ENCODE peak calls at places on chromosomes 4 and X, in six cellular contexts. X is cardiac fibroblast, G is AG10803, K is GM06990, L is transverse colon, U is upper lobe of left lung. V is an unnamed sample.

GRCh38 chr4:102620697-102621497 is 119.7 kb downstream of the NFKB1 start:
- DNase-seq in X (peak), G (peak), K (no peak), L (peak), U (peak), V (peak)

GRCh38 chr4:153785830-153786721 is 2.8 kb downstream of the SFRP2 start:
- DNase-seq in X (peak), G (peak), K (no peak), L (no peak), U (no peak), V (no peak)

GRCh38 chr4:7904108-7904516 is 35.5 kb downstream of the AFAP1 start:
- DNase-seq in X (peak), G (peak), K (no peak), L (no peak), U (no peak), V (no peak)

GRCh38 chrX:74788545-74789086 is 136.6 kb downstream of the NEXMIF start:
- DNase-seq in X (no peak), G (no peak), K (no peak), L (no peak), U (no peak), V (no peak)

GRCh38 chr4:89829470-89830138 is 7.4 kb downstream of the SNCA start:
- DNase-seq in X (no peak), G (peak), K (peak), L (peak), U (peak), V (no peak)

GRCh38 chrX:65596270-65596669 is 61.7 kb upstream of the LAS1L start:
- DNase-seq in X (peak), G (peak), K (no peak), L (peak), U (peak), V (no peak)

GRCh38 chr4:80011636-80012236 is 61.3 kb downstream of the ANTXR2 start:
- DNase-seq in X (peak), G (peak), K (no peak), L (no peak), U (no peak), V (no peak)

GRCh38 chrX:121356139-121356849 is 308.9 kb downstream of the GLUD2 start:
- DNase-seq in X (no peak), G (no peak), K (no peak), L (no peak), U (no peak), V (no peak)

GRCh38 chr4:119693127-119693526 is 64.5 kb upstream of the PDE5A start:
- DNase-seq in X (peak), G (peak), K (no peak), L (no peak), U (no peak), V (no peak)

GRCh38 chrX:78199851-78200250 is 60.4 kb upstream of the TAF9B start:
- DNase-seq in X (peak), G (peak), K (no peak), L (no peak), U (no peak), V (no peak)

GRCh38 chr4:6235012-6235411 is 34.6 kb upstream of the WFS1 start:
- DNase-seq in X (no peak), G (no peak), K (no peak), L (no peak), U (no peak), V (no peak)

GRCh38 chr4:154009191-154009590 is 220.3 kb upstream of the SFRP2 start:
- DNase-seq in X (peak), G (no peak), K (no peak), L (no peak), U (no peak), V (no peak)

GRCh38 chr4:93791570-93792195 is 36.9 kb upstream of the ATOH1 start:
- DNase-seq in X (peak), G (peak), K (peak), L (peak), U (peak), V (peak)

GRCh38 chr4:113604955-113605354 is 156.6 kb downstream of the CAMK2D start:
- DNase-seq in X (peak), G (no peak), K (no peak), L (no peak), U (no peak), V (no peak)

GRCh38 chr4:7359302-7360063 is 75.2 kb downstream of the PSAPL1 start:
- DNase-seq in X (no peak), G (no peak), K (no peak), L (no peak), U (peak), V (no peak)

GRCh38 chrX:97374266-97374665 is 490.6 kb downstream of the RPA4 start:
- DNase-seq in X (no peak), G (no peak), K (no peak), L (no peak), U (no peak), V (no peak)

GRCh38 chr4:153576443-153576774 is 107.7 kb upstream of the TLR2 start:
- DNase-seq in X (no peak), G (no peak), K (no peak), L (no peak), U (no peak), V (no peak)

GRCh38 chrX:104254442-104255115 is at the start of gene ESX1:
- DNase-seq in X (peak), G (peak), K (peak), L (no peak), U (no peak), V (no peak)

GRCh38 chr4:26116057-26116456 is 202.0 kb downstream of the SMIM20 start:
- DNase-seq in X (no peak), G (no peak), K (no peak), L (no peak), U (no peak), V (no peak)

GRCh38 chr4:16794816-16795445 is 103.5 kb downstream of the LDB2 start:
- DNase-seq in X (peak), G (peak), K (no peak), L (peak), U (peak), V (peak)

GRCh38 chr4:159400782-159401712 is 298.2 kb downstream of the RAPGEF2 start:
- DNase-seq in X (peak), G (peak), K (no peak), L (no peak), U (no peak), V (no peak)

GRCh38 chr4:14719053-14719452 is 283.2 kb upstream of the CPEB2 start:
- DNase-seq in X (peak), G (peak), K (no peak), L (no peak), U (peak), V (peak)

GRCh38 chrX:7690842-7691241 is 152.1 kb upstream of the VCX start:
- DNase-seq in X (no peak), G (no peak), K (no peak), L (no peak), U (no peak), V (no peak)

GRCh38 chr4:14620567-14621138 is 381.6 kb upstream of the CPEB2 start:
- DNase-seq in X (no peak), G (no peak), K (no peak), L (no peak), U (no peak), V (no peak)

GRCh38 chr4:152460488-152460887 is 75.4 kb downstream of the FBXW7 start:
- DNase-seq in X (peak), G (peak), K (no peak), L (no peak), U (no peak), V (no peak)

GRCh38 chr4:48490012-48490679 is at the start of gene ZAR1:
- DNase-seq in X (no peak), G (no peak), K (no peak), L (no peak), U (no peak), V (peak)
- H3K4me3 ChIP-seq in X (no peak), G (no peak), K (no peak), L (peak), U (peak), V (no peak)

DNA sequence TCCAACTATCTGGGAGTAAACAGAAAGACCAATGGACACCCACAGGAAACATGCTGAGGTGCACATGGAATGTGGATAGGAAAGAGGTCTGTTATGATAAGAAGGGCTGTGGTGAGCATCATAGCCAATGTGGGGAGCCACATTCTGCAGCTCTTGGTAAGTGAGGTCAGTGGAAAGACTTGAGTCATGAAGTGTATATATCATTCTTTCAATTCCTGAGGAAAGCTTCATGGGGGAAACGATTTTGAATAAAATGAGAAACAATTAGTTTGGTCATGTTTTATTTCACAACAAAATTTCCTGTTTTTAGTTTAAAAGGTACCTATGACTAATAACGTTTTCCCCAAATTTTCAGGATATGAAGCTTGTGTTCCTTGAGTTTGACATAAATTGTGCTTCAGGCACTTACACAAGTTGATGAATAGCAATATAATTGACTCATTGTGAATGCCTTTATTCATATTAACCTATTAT is 41.4 kb upstream of the RASSF6 start:
- DNase-seq in X (peak), G (peak), K (no peak), L (no peak), U (no peak), V (no peak)
- TF ChIP-seq CTCF in X (peak), G (peak), K (no peak), L (no peak), U (no peak), V (no peak)

GRCh38 chrX:107451754-107452153 is 2.3 kb downstream of the FRMPD3 start:
- DNase-seq in X (no peak), G (no peak), K (no peak), L (no peak), U (no peak), V (no peak)

GRCh38 chrX:107449490-107450175 is at the start of gene FRMPD3:
- DNase-seq in X (no peak), G (no peak), K (peak), L (no peak), U (no peak), V (no peak)

GRCh38 chrX:107447642-107448041 is 1.8 kb upstream of the FRMPD3 start:
- DNase-seq in X (no peak), G (no peak), K (no peak), L (no peak), U (no peak), V (no peak)

GRCh38 chrX:107450823-107451509 is 1.5 kb downstream of the FRMPD3 start:
- DNase-seq in X (no peak), G (no peak), K (peak), L (no peak), U (no peak), V (no peak)

GRCh38 chrX:107448625-107449468 is 605 bp upstream of the FRMPD3 start:
- DNase-seq in X (no peak), G (no peak), K (peak), L (no peak), U (no peak), V (no peak)
- H3K4me3 ChIP-seq in X (peak), G (peak), K (peak), L (peak), U (peak), V (peak)

GRCh38 chrX:56569378-56570061 is 6.1 kb downstream of the UBQLN2 start:
- DNase-seq in X (no peak), G (no peak), K (peak), L (no peak), U (no peak), V (no peak)

GRCh38 chrX:56563231-56564116 is at the start of gene UBQLN2:
- DNase-seq in X (peak), G (peak), K (peak), L (peak), U (peak), V (peak)

GRCh38 chrX:56564182-56564885 is 907 bp downstream of the UBQLN2 start:
- DNase-seq in X (peak), G (peak), K (peak), L (peak), U (no peak), V (peak)

GRCh38 chrX:56564921-56565861 is 1.8 kb downstream of the UBQLN2 start:
- DNase-seq in X (no peak), G (no peak), K (peak), L (no peak), U (no peak), V (no peak)
- TF ChIP-seq CTCF in X (no peak), G (no peak), K (no peak), L (no peak), U (no peak), V (no peak)

GRCh38 chrX:16786139-16786790 is at the start of gene TXLNG:
- DNase-seq in X (peak), G (peak), K (peak), L (peak), U (peak), V (peak)

GRCh38 chrX:16786791-16787735 is 797 bp downstream of the TXLNG start:
- DNase-seq in X (no peak), G (no peak), K (peak), L (peak), U (peak), V (peak)

GRCh38 chrX:16783452-16783851 is 2.8 kb upstream of the TXLNG start:
- DNase-seq in X (no peak), G (no peak), K (no peak), L (no peak), U (no peak), V (no peak)

GRCh38 chrX:16788477-16788876 is 2.2 kb downstream of the TXLNG start:
- DNase-seq in X (peak), G (peak), K (no peak), L (no peak), U (peak), V (no peak)

DNA sequence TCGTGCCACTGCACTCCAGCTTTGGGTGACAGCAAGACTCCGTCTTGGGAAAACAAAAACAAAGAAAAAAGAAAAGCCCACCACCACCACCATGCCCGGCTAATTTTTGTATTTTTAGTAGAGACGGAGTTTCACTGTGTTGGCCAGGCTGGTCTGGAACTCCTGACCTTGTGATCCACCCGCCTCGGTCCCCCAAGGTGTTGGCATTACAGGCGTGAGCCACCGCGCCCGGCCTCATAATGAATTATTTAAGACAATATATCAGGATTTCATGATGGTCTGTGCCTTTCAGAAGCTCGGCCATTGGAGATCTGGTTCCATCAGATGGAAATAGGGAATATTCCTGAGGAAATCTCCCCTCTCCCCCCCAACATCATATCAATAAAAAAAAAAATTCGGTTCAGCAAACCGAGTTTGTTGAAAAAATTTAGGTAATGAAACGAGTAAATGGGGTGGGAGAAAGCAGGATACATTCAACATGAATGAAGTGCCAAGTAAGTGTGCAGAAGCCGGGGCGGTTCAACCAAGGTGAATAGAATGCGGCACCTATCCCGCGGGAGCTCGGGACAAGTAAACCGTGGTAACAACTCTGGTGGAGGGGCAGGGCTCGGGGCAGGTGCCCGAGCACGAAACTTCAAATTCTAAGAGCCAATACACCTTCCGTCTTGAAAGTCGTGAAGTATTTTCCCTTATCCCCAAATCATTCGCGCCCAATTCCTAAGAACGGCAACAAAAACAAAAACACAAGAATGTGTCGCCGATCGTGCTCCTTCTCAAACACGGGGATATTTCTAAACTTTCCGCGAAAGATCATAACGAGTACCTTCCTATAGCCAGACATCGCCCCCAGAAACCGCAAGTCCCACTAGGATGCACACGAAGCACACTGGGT is 773 bp upstream of the TXLNG start:
- DNase-seq in X (no peak), G (no peak), K (no peak), L (peak), U (peak), V (peak)
- H3K4me3 ChIP-seq in X (peak), G (peak), K (peak), L (peak), U (peak), V (peak)

DNA sequence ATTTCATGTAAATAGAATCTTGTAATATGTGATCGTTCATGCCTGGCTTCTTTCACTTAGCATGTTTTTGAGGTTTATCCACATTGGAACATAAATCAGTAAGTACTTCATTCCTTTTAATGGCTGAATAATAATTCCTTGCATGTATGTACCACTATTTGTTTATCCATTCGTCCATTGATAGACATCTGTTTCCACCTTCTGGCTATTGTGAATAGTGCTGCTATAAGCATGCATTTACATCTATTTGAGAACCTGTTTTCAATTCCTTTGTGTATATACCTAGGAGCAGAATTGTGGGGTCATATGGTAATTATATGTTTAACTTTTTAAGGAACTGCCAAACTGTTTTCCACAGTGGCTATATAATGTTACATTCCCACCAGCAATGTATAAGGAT is 356.7 kb upstream of the DIPK2B start:
- DNase-seq in X (peak), G (no peak), K (no peak), L (no peak), U (no peak), V (no peak)
- TF ChIP-seq CTCF in X (no peak), G (no peak), K (no peak), L (no peak), U (no peak), V (no peak)

GRCh38 chr4:25031077-25031606 is 396 bp upstream of the LGI2 start:
- DNase-seq in X (peak), G (peak), K (no peak), L (peak), U (no peak), V (peak)
- H3K4me3 ChIP-seq in X (peak), G (peak), K (no peak), L (peak), U (peak), V (peak)